ENCODE peak calls at places on chromosomes 5 and 9, in five cellular contexts. L is GM12878, H is A549, A is GM23338, E is K562. N is an unnamed sample.

GRCh38 chr9:83512621-83513020 is 25.6 kb downstream of the FRMD3 start:
- DNase-seq in A (no peak), H (no peak), L (no peak), E (no peak), N (no peak)

GRCh38 chr5:13932006-13932405 is 12.5 kb downstream of the DNAH5 start:
- DNase-seq in H (no peak), L (no peak), E (no peak), A (no peak), N (no peak)

GRCh38 chr9:124456341-124457078 is 6.3 kb downstream of the ADGRD2 start:
- DNase-seq in L (no peak), H (no peak), A (no peak), E (no peak), N (no peak)

GRCh38 chr5:142798099-142798768 is 28.1 kb downstream of the ARHGAP26 start:
- DNase-seq in H (no peak), E (no peak), L (no peak), A (no peak), N (peak; percentile 46)

GRCh38 chr9:127197861-127198430 is 66.6 kb upstream of the GARNL3 start:
- DNase-seq in L (no peak), H (no peak), E (no peak), A (no peak), N (no peak)

GRCh38 chr5:10704949-10705621 is 55.9 kb downstream of the DAP start:
- DNase-seq in L (no peak), H (no peak), A (no peak), E (peak; percentile 48), N (no peak)

GRCh38 chr5:97000391-97000790 is 64.5 kb downstream of the LNPEP start:
- DNase-seq in H (peak; percentile 1), L (no peak), E (no peak), A (no peak), N (no peak)

GRCh38 chr5:137300411-137301240 is 198.5 kb downstream of the SPOCK1 start:
- DNase-seq in H (no peak), E (no peak), A (no peak), L (no peak), N (no peak)

GRCh38 chr9:18689881-18690280 is 215.9 kb downstream of the ADAMTSL1 start:
- DNase-seq in H (no peak), E (no peak), L (no peak), A (no peak), N (no peak)

GRCh38 chr5:419970-420369 is 23.0 kb upstream of the EXOC3 start:
- DNase-seq in E (no peak), A (no peak), L (no peak), H (no peak), N (no peak)

GRCh38 chr9:20312732-20313131 is 309.6 kb downstream of the MLLT3 start:
- DNase-seq in H (peak; percentile 23), L (no peak), A (no peak), E (no peak), N (no peak)

GRCh38 chr9:75063556-75064305 is 24.2 kb downstream of the NMRK1 start:
- DNase-seq in L (no peak), H (no peak), E (no peak), A (no peak), N (no peak)

GRCh38 chr9:36853233-36853632 is 180.8 kb downstream of the PAX5 start:
- DNase-seq in A (no peak), L (no peak), E (no peak), H (no peak), N (no peak)

GRCh38 chr9:135896205-135896604 is 11.1 kb downstream of the CAMSAP1 start:
- DNase-seq in A (no peak), L (no peak), E (no peak), H (no peak), N (no peak)

GRCh38 chr5:109546461-109546860 is 136.7 kb upstream of the PJA2 start:
- DNase-seq in A (no peak), H (no peak), E (no peak), L (no peak), N (no peak)

GRCh38 chr5:32531885-32532520 is 53.4 kb upstream of the SUB1 start:
- DNase-seq in E (no peak), A (peak; percentile 68), L (peak; percentile 60), H (peak; percentile 74), N (peak; percentile 82)

GRCh38 chr5:78638423-78638822 is 10.1 kb downstream of the LHFPL2 start:
- DNase-seq in H (peak; percentile 84), A (no peak), L (no peak), E (no peak), N (peak; percentile 56)

GRCh38 chr5:172692451-172692850 is 51.4 kb downstream of the NEURL1B start:
- DNase-seq in E (no peak), L (no peak), H (no peak), A (no peak), N (no peak)

GRCh38 chr5:107526-107925 is 15.6 kb downstream of the PLEKHG4B start:
- DNase-seq in H (no peak), E (no peak), A (no peak), L (no peak), N (no peak)

GRCh38 chr5:153964201-153965101 is 74.3 kb downstream of the FAM114A2 start:
- DNase-seq in H (no peak), L (no peak), A (peak; percentile 22), E (no peak), N (no peak)

GRCh38 chr5:78300464-78301045 is 6.1 kb upstream of the AP3B1 start:
- DNase-seq in L (no peak), E (no peak), A (peak; percentile 24), H (peak; percentile 17), N (no peak)

GRCh38 chr9:16082796-16083195 is 530.0 kb downstream of the CCDC171 start:
- DNase-seq in E (no peak), A (no peak), L (no peak), H (no peak), N (no peak)

GRCh38 chr9:35728041-35728971 is 3.7 kb downstream of the TLN1 start:
- DNase-seq in H (peak; percentile 60), E (peak; percentile 62), A (peak; percentile 92), L (no peak), N (peak; percentile 91)

GRCh38 chr9:135952664-135953206 is 8.4 kb downstream of the UBAC1 start:
- DNase-seq in A (no peak), L (no peak), E (peak; percentile 56), H (no peak), N (no peak)

GRCh38 chr9:113694912-113695900 is 180.9 kb upstream of the ZNF618 start:
- DNase-seq in A (no peak), L (no peak), H (no peak), E (no peak), N (no peak)

GRCh38 chr5:115979203-115979602 is 16.9 kb downstream of the LVRN start:
- DNase-seq in A (no peak), H (no peak), L (no peak), E (no peak), N (no peak)

GRCh38 chr9:81529556-81530193 is 159.7 kb downstream of the TLE1 start:
- DNase-seq in E (no peak), A (no peak), L (no peak), H (peak; percentile 78), N (peak; percentile 25)

GRCh38 chr9:113468716-113469448 is 5.4 kb downstream of the RGS3 start:
- DNase-seq in H (no peak), E (no peak), A (no peak), L (no peak), N (no peak)

GRCh38 chr5:98969400-98969799 is 40.6 kb upstream of the CHD1 start:
- DNase-seq in L (no peak), A (no peak), E (no peak), H (no peak), N (no peak)

GRCh38 chr5:142091012-142091411 is 17.6 kb upstream of the NDFIP1 start:
- DNase-seq in E (no peak), L (no peak), H (no peak), A (no peak), N (no peak)

GRCh38 chr9:93960221-93960970 is 5.2 kb upstream of the BARX1 start:
- DNase-seq in E (no peak), L (no peak), H (no peak), A (peak; percentile 75), N (no peak)

GRCh38 chr9:16341176-16341575 is 529.3 kb downstream of the BNC2 start:
- DNase-seq in L (no peak), A (no peak), E (no peak), H (no peak), N (no peak)

GRCh38 chr5:80191991-80192398 is 63.9 kb downstream of the SERINC5 start:
- DNase-seq in A (peak; percentile 75), H (no peak), E (peak; percentile 52), L (no peak), N (no peak)

GRCh38 chr5:80283360-80283759 is 27.5 kb upstream of the SERINC5 start:
- DNase-seq in E (no peak), L (no peak), H (no peak), A (no peak), N (no peak)

GRCh38 chr5:40877371-40877988 is 31.8 kb upstream of the C7 start:
- DNase-seq in E (no peak), L (no peak), H (no peak), A (no peak), N (no peak)
- TF ChIP-seq JUNB in E (no peak), L (no peak), H (no peak), A (no peak), N (no peak)

GRCh38 chr9:96553070-96553469 is 66.6 kb downstream of the CDC14B start:
- DNase-seq in E (no peak), H (peak; percentile 13), A (no peak), L (no peak), N (no peak)

GRCh38 chr9:96551403-96551802 is 68.2 kb downstream of the CDC14B start:
- DNase-seq in E (no peak), A (no peak), H (no peak), L (no peak), N (no peak)

GRCh38 chr9:96554326-96554725 is 65.3 kb downstream of the CDC14B start:
- DNase-seq in L (no peak), H (no peak), A (no peak), E (no peak), N (no peak)

GRCh38 chr9:96554801-96555566 is 64.7 kb downstream of the CDC14B start:
- DNase-seq in A (no peak), E (no peak), L (no peak), H (no peak), N (no peak)

GRCh38 chr9:96550659-96551058 is 69.0 kb downstream of the CDC14B start:
- DNase-seq in H (no peak), A (no peak), E (no peak), L (no peak), N (no peak)
- TF ChIP-seq JUNB in H (no peak), A (no peak), E (no peak), L (no peak), N (no peak)

GRCh38 chr9:99092643-99093491 is 12.0 kb upstream of the TGFBR1 start:
- DNase-seq in A (no peak), E (peak; percentile 77), L (no peak), H (no peak), N (no peak)
- TF ChIP-seq JUNB in A (no peak), E (no peak), L (no peak), H (no peak), N (no peak)

GRCh38 chr5:60977956-60978737 is 33.1 kb downstream of the NDUFAF2 start:
- DNase-seq in E (peak; percentile 41), A (no peak), H (no peak), L (no peak), N (no peak)

DNA sequence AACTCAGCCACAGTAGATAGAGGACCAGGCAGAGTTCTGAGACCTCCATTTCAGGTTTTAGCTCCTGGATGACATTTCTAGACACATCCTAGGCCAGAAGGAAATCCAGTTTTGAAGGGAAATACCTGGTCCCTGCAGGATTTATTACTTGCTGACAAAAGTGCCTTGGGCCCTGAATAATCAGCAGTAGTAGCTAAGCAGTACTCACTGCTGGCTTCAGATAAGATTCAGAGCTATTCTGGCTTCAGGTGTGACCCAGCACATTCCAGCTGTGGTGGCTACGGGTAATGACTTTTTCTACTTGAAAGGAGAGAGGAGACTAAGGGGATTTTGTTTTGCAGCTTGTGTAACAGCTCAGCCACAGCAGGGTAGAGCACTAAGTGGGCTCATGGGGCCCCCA is 34.0 kb downstream of the NDUFAF2 start:
- DNase-seq in H (no peak), A (no peak), L (no peak), E (peak; percentile 78), N (no peak)
- TF ChIP-seq JUNB in H (no peak), A (no peak), L (no peak), E (no peak), N (no peak)

N was measured in HepG2.